ENCODE peak calls at places on chromosomes 4 and X, in six cellular contexts. Z is mesenchymal stem cell, G is H9, H is IMR-90, C is H1, B is mesendoderm. F is an unnamed sample.

GRCh38 chr4:42151568-42152506 is 618 bp downstream of the BEND4 start:
- DNase-seq in Z (no peak), G (peak; percentile 94), H (no peak), C (peak; percentile 89), B (peak; percentile 95), F (peak; percentile 78)

GRCh38 chrX:14963447-14964236 is 90.4 kb downstream of the MOSPD2 start:
- DNase-seq in Z (peak; percentile 45), G (no peak), H (peak; percentile 47), C (no peak), B (no peak), F (no peak)

GRCh38 chr4:114883641-114884040 is 229.8 kb downstream of the NDST4 start:
- DNase-seq in Z (no peak), G (no peak), H (no peak), C (no peak), B (no peak), F (no peak)

GRCh38 chr4:85402371-85402770 is 72.6 kb upstream of the ARHGAP24 start:
- DNase-seq in Z (peak; percentile 69), G (no peak), H (peak; percentile 4), C (no peak), B (no peak), F (no peak)

GRCh38 chr4:140103676-140104075 is 50.3 kb downstream of the MAML3 start:
- DNase-seq in Z (peak; percentile 22), G (no peak), H (peak; percentile 62), C (no peak), B (no peak), F (no peak)

GRCh38 chrX:101220881-101221280 is 1.3 kb downstream of the DRP2 start:
- DNase-seq in Z (no peak), G (no peak), H (no peak), C (no peak), B (no peak), F (no peak)

GRCh38 chrX:9171841-9172240 is 137.9 kb upstream of the FAM9B start:
- DNase-seq in Z (no peak), G (no peak), H (peak; percentile 82), C (no peak), B (no peak), F (no peak)

GRCh38 chrX:68672581-68673318 is 25.3 kb downstream of the STARD8 start:
- DNase-seq in Z (no peak), G (no peak), H (no peak), C (no peak), B (peak; percentile 45), F (no peak)

GRCh38 chrX:6279277-6279909 is 50.7 kb upstream of the NLGN4X start:
- DNase-seq in Z (no peak), G (no peak), H (no peak), C (no peak), B (no peak), F (no peak)

GRCh38 chr4:185780472-185780871 is 31.5 kb downstream of the SORBS2 start:
- DNase-seq in Z (no peak), G (no peak), H (no peak), C (no peak), B (no peak), F (no peak)

GRCh38 chr4:185774815-185775684 is 36.9 kb downstream of the SORBS2 start:
- DNase-seq in Z (peak; percentile 80), G (no peak), H (peak; percentile 74), C (no peak), B (peak; percentile 36), F (no peak)

GRCh38 chr4:185775792-185776555 is 36.0 kb downstream of the SORBS2 start:
- DNase-seq in Z (peak; percentile 63), G (no peak), H (peak; percentile 22), C (no peak), B (no peak), F (no peak)

GRCh38 chr4:185779520-185779919 is 32.5 kb downstream of the SORBS2 start:
- DNase-seq in Z (no peak), G (no peak), H (no peak), C (no peak), B (peak; percentile 37), F (peak; percentile 26)

DNA sequence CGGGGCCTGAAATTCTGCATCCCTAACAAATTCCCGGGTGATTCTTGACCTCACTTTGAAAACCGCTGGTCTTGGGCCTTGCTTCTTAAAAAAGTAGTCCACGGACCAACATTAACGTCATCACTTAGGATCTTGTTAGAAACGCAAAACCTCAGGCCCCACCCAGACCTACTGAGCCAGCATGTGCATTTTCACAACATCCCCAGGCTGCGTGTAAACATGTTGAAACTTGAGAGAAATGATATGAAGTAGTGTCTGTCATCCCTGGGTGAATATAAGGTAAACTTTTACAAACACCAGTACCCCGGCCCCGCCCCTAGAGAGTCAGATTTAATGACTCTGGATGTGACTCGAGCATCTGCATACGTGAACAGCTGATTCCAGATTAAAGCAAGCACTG is 33.7 kb downstream of the SORBS2 start:
- DNase-seq in Z (peak; percentile 35), G (no peak), H (no peak), C (no peak), B (no peak), F (no peak)
- H2BK15ac ChIP-seq in Z (no peak overlapping the region), G (no peak overlapping the region), H (no peak overlapping the region), C (no peak overlapping the region), B (no peak overlapping the region), F (no peak overlapping the region)

DNA sequence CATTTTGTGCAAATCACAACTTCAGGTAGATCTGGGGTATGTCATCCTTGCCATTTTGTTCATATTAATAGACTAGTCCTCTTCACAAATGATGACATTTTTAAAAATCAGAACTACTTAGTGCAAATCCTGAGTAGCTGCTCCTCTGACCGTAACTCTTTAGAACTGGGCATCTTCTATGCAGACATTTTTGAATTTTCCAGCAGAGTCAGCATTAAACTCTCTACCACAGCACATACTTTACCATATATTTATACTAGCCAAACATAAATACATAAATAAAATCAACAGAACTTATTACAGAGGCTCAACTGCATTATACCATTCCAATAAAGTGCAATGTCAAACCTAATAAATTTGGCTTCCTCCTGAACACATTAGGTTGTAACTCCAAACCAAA is 4.5 kb upstream of the SLITRK2 start:
- DNase-seq in Z (no peak), G (no peak), H (no peak), C (no peak), B (no peak), F (no peak)
- H2BK15ac ChIP-seq in Z (no peak overlapping the region), G (no peak overlapping the region), H (no peak overlapping the region), C (no peak overlapping the region), B (no peak overlapping the region), F (no peak overlapping the region)

GRCh38 chrX:25278341-25278740 is 262.6 kb upstream of the ARX start:
- DNase-seq in Z (no peak), G (no peak), H (no peak), C (no peak), B (no peak), F (no peak)

GRCh38 chrX:25275159-25275558 is 259.4 kb upstream of the ARX start:
- DNase-seq in Z (no peak), G (no peak), H (no peak), C (no peak), B (no peak), F (no peak)

GRCh38 chrX:25277574-25277973 is 261.8 kb upstream of the ARX start:
- DNase-seq in Z (no peak), G (no peak), H (no peak), C (no peak), B (no peak), F (peak; percentile 0)
- H2BK15ac ChIP-seq in Z (no peak overlapping the region), G (no peak overlapping the region), H (no peak overlapping the region), C (no peak overlapping the region), B (no peak overlapping the region), F (no peak overlapping the region)

GRCh38 chr4:183960912-183961569 is 55.9 kb downstream of the STOX2 start:
- DNase-seq in Z (no peak), G (no peak), H (no peak), C (no peak), B (peak; percentile 67), F (no peak)
- H2BK15ac ChIP-seq in Z (no peak overlapping the region), G (no peak overlapping the region), H (no peak overlapping the region), C (no peak overlapping the region), B (no peak overlapping the region), F (peak overlapping the region; percentile 28)

GRCh38 chr4:164601653-164602052 is 152.3 kb upstream of the SMIM31 start:
- DNase-seq in Z (no peak), G (no peak), H (no peak), C (no peak), B (no peak), F (no peak)

DNA sequence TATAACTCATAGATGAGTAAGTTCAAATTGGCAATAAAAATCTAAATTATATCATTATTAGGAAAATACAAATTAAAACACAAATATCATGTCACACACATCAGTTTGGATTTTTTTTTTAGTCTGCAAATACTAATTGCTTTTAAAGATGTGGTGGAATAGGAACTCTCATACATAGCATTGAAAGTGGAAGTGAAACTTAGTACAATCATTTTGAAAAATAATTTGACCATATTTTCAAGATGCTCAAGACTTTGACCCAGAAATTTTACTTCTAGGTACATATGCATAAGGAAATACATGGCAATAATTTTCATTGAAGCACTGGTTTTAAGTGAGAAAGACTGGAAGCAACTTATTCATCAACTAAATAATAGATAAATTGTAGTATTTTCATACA is 147.5 kb upstream of the SMIM31 start:
- DNase-seq in Z (no peak), G (no peak), H (no peak), C (no peak), B (no peak), F (no peak)
- H2BK15ac ChIP-seq in Z (no peak overlapping the region), G (no peak overlapping the region), H (no peak overlapping the region), C (no peak overlapping the region), B (no peak overlapping the region), F (no peak overlapping the region)

GRCh38 chr4:108213308-108213707 is 44.6 kb upstream of the LEF1 start:
- DNase-seq in Z (no peak), G (no peak), H (no peak), C (no peak), B (no peak), F (peak; percentile 12)

GRCh38 chr4:108209489-108209888 is 40.8 kb upstream of the LEF1 start:
- DNase-seq in Z (no peak), G (no peak), H (no peak), C (no peak), B (no peak), F (no peak)

GRCh38 chr4:108213723-108214122 is 45.0 kb upstream of the LEF1 start:
- DNase-seq in Z (no peak), G (no peak), H (no peak), C (no peak), B (no peak), F (no peak)

GRCh38 chr4:108215055-108215454 is 46.3 kb upstream of the LEF1 start:
- DNase-seq in Z (no peak), G (no peak), H (no peak), C (no peak), B (no peak), F (no peak)

GRCh38 chr4:108210989-108211725 is 42.4 kb upstream of the LEF1 start:
- DNase-seq in Z (peak; percentile 9), G (no peak), H (peak; percentile 7), C (no peak), B (no peak), F (no peak)
- H2BK15ac ChIP-seq in Z (no peak overlapping the region), G (no peak overlapping the region), H (no peak overlapping the region), C (no peak overlapping the region), B (no peak overlapping the region), F (no peak overlapping the region)

DNA sequence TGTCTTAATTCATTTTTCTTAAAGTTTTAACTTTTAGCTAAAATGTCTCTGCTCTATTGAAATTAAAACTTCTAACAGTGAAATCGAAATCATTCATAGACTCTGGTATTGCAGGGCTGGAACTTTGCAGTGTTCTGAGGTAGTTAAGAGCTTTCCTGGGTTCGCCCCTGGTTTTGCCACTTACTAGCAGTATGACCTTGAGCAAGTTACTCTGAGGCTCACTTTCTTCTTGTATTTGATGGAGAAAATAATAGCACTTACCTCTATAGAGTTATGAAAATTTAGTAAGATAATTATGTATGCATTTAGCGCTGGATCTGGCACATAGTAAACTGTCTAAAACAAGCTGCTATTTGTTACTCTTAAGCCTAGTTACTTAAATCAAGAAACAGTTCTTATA is 1.7 kb downstream of the SLAIN2 start:
- DNase-seq in Z (no peak), G (no peak), H (no peak), C (no peak), B (no peak), F (no peak)
- H2BK15ac ChIP-seq in Z (no peak overlapping the region), G (no peak overlapping the region), H (no peak overlapping the region), C (no peak overlapping the region), B (no peak overlapping the region), F (no peak overlapping the region)

F was measured in neuronal stem cell.